ENCODE peak calls at places on chromosomes 7 and 10, in four cellular contexts. One of them, this sample, is unnamed. For H3K4me1, the result is how much of the 10 kb centered on the place peaks cover.

GRCh38 chr10:11260136-11260535 is 242.5 kb downstream of the CELF2 start:
- DNase-seq in GM23338: no peak
- DNase-seq in prostate gland: no peak
- DNase-seq in effector memory CD4-positive, alpha-beta T cell: no peak
- DNase-seq in this sample: no peak

GRCh38 chr10:98404571-98405396 is 10.2 kb downstream of the PYROXD2 start:
- DNase-seq in prostate gland: no peak
- DNase-seq in GM23338: no peak
- DNase-seq in effector memory CD4-positive, alpha-beta T cell: no peak
- DNase-seq in this sample: peak

GRCh38 chr7:25779002-25779546 is 372.9 kb upstream of the NFE2L3 start:
- DNase-seq in prostate gland: no peak
- DNase-seq in effector memory CD4-positive, alpha-beta T cell: no peak
- DNase-seq in GM23338: no peak
- DNase-seq in this sample: no peak

GRCh38 chr7:92750440-92750839 is 85.9 kb downstream of the CDK6 start:
- DNase-seq in GM23338: no peak
- DNase-seq in prostate gland: no peak
- DNase-seq in effector memory CD4-positive, alpha-beta T cell: no peak
- DNase-seq in this sample: no peak

GRCh38 chr10:21171197-21171935 is 274.3 kb upstream of the NEBL start:
- DNase-seq in prostate gland: no peak
- DNase-seq in GM23338: peak
- DNase-seq in effector memory CD4-positive, alpha-beta T cell: no peak
- DNase-seq in this sample: peak

GRCh38 chr10:43867667-43868361 is 219.1 kb upstream of the ZNF32 start:
- DNase-seq in prostate gland: no peak
- DNase-seq in effector memory CD4-positive, alpha-beta T cell: no peak
- DNase-seq in GM23338: no peak
- DNase-seq in this sample: no peak

GRCh38 chr7:22587322-22587721 is 87.3 kb upstream of the STEAP1B start:
- DNase-seq in effector memory CD4-positive, alpha-beta T cell: no peak
- DNase-seq in prostate gland: no peak
- DNase-seq in GM23338: no peak
- DNase-seq in this sample: peak

GRCh38 chr10:125028291-125028867 is 86.5 kb downstream of the ZRANB1 start:
- DNase-seq in effector memory CD4-positive, alpha-beta T cell: no peak
- DNase-seq in GM23338: no peak
- DNase-seq in prostate gland: no peak
- DNase-seq in this sample: no peak

GRCh38 chr10:10975647-10976046 is 42.0 kb upstream of the CELF2 start:
- DNase-seq in GM23338: no peak
- DNase-seq in prostate gland: no peak
- DNase-seq in effector memory CD4-positive, alpha-beta T cell: no peak
- DNase-seq in this sample: no peak

GRCh38 chr7:125355899-125356298 is 426.3 kb upstream of the POT1 start:
- DNase-seq in GM23338: no peak
- DNase-seq in effector memory CD4-positive, alpha-beta T cell: no peak
- DNase-seq in prostate gland: no peak
- DNase-seq in this sample: peak

GRCh38 chr7:75055830-75056431 is 17.7 kb downstream of the RCC1L start:
- DNase-seq in GM23338: no peak
- DNase-seq in prostate gland: no peak
- DNase-seq in effector memory CD4-positive, alpha-beta T cell: no peak
- DNase-seq in this sample: no peak

GRCh38 chr7:155882596-155882995 is 70.3 kb upstream of the SHH start:
- DNase-seq in effector memory CD4-positive, alpha-beta T cell: no peak
- DNase-seq in prostate gland: no peak
- DNase-seq in GM23338: no peak
- DNase-seq in this sample: no peak

GRCh38 chr7:75596727-75597614 is 104.9 kb downstream of the SPDYE5 start:
- DNase-seq in prostate gland: no peak
- DNase-seq in effector memory CD4-positive, alpha-beta T cell: no peak
- DNase-seq in GM23338: no peak
- DNase-seq in this sample: no peak

GRCh38 chr7:70154521-70155180 is 556.4 kb downstream of the AUTS2 start:
- DNase-seq in GM23338: no peak
- DNase-seq in prostate gland: no peak
- DNase-seq in effector memory CD4-positive, alpha-beta T cell: no peak
- DNase-seq in this sample: no peak

GRCh38 chr7:70153946-70154345 is 555.7 kb downstream of the AUTS2 start:
- DNase-seq in effector memory CD4-positive, alpha-beta T cell: no peak
- DNase-seq in prostate gland: no peak
- DNase-seq in GM23338: no peak
- DNase-seq in this sample: no peak

GRCh38 chr7:70152313-70152712 is 554.0 kb downstream of the AUTS2 start:
- DNase-seq in prostate gland: no peak
- DNase-seq in effector memory CD4-positive, alpha-beta T cell: no peak
- DNase-seq in GM23338: no peak
- DNase-seq in this sample: no peak

GRCh38 chr7:70143089-70144044 is 545.1 kb downstream of the AUTS2 start:
- DNase-seq in GM23338: no peak
- DNase-seq in prostate gland: no peak
- DNase-seq in effector memory CD4-positive, alpha-beta T cell: no peak
- DNase-seq in this sample: peak

DNA sequence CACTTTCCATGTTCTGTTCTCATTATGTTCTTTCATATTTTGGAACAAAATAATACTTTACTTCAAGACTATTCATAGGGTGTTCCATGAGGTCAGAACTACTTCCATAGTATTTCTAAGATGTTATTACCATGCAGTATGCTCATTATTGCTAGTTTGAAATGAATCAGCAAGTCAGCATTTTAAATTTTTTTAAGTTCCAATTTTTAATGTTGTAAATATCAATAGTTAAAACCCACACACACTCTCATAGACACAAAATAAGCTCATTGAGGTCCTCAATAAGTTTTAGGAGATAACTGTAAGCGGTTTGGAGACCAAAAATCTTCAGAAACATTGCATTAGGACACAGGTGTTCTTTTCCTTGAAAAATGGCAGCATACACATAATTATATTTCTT is 550.7 kb downstream of the AUTS2 start:
- DNase-seq in GM23338: no peak
- DNase-seq in effector memory CD4-positive, alpha-beta T cell: no peak
- DNase-seq in prostate gland: no peak
- DNase-seq in this sample: no peak
- H3K4me3 ChIP-seq in GM23338: no peak
- H3K4me3 ChIP-seq in effector memory CD4-positive, alpha-beta T cell: no peak
- H3K4me3 ChIP-seq in prostate gland: no peak
- H3K4me3 ChIP-seq in this sample: no peak

GRCh38 chr7:94974436-94974835 is 67.0 kb downstream of the PPP1R9A start:
- DNase-seq in GM23338: no peak
- DNase-seq in effector memory CD4-positive, alpha-beta T cell: no peak
- DNase-seq in prostate gland: no peak
- DNase-seq in this sample: no peak

GRCh38 chr7:94973844-94974243 is 66.5 kb downstream of the PPP1R9A start:
- DNase-seq in GM23338: no peak
- DNase-seq in prostate gland: no peak
- DNase-seq in effector memory CD4-positive, alpha-beta T cell: no peak
- DNase-seq in this sample: peak

GRCh38 chr7:94972296-94972695 is 64.9 kb downstream of the PPP1R9A start:
- DNase-seq in prostate gland: no peak
- DNase-seq in effector memory CD4-positive, alpha-beta T cell: no peak
- DNase-seq in GM23338: no peak
- DNase-seq in this sample: no peak

GRCh38 chr7:94971051-94971867 is 63.9 kb downstream of the PPP1R9A start:
- DNase-seq in GM23338: no peak
- DNase-seq in effector memory CD4-positive, alpha-beta T cell: no peak
- DNase-seq in prostate gland: no peak
- DNase-seq in this sample: no peak

GRCh38 chr7:94975316-94975715 is 67.9 kb downstream of the PPP1R9A start:
- DNase-seq in effector memory CD4-positive, alpha-beta T cell: no peak
- DNase-seq in GM23338: no peak
- DNase-seq in prostate gland: no peak
- DNase-seq in this sample: peak
- H3K27ac ChIP-seq in effector memory CD4-positive, alpha-beta T cell: no peak
- H3K27ac ChIP-seq in GM23338: no peak
- H3K27ac ChIP-seq in prostate gland: no peak
- H3K27ac ChIP-seq in this sample: no peak

DNA sequence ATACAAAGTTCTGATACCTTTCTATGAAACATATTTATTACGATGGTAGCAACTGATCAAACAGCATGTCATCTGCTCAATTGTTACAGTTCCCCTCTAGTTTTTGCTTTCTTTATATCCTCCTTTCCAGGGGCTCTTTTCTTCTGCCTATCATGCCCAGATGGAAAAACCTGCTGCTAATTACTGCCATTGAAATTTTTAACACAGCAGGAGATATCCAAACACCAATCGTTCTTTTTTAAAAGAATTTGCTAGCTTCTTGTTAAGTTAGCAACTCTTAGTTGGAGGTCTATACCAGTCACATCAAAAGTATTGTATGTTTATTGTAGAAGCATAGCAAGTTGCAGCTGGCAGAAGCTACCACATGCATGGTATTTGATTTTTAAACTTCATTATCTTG is 768.5 kb downstream of the NXPH1 start:
- DNase-seq in prostate gland: no peak
- DNase-seq in GM23338: peak
- DNase-seq in effector memory CD4-positive, alpha-beta T cell: no peak
- DNase-seq in this sample: no peak
- H3K4me1 ChIP-seq in prostate gland: under half
- H3K4me1 ChIP-seq in GM23338: under half
- H3K4me1 ChIP-seq in effector memory CD4-positive, alpha-beta T cell: under half
- H3K4me1 ChIP-seq in this sample: under half

GRCh38 chr10:84196083-84196482 is 1.7 kb downstream of the CDHR1 start:
- DNase-seq in GM23338: no peak
- DNase-seq in prostate gland: no peak
- DNase-seq in effector memory CD4-positive, alpha-beta T cell: no peak
- DNase-seq in this sample: no peak

GRCh38 chr10:84194424-84195043 is at the start of gene CDHR1:
- DNase-seq in prostate gland: no peak
- DNase-seq in effector memory CD4-positive, alpha-beta T cell: no peak
- DNase-seq in GM23338: peak
- DNase-seq in this sample: peak

GRCh38 chr10:84193846-84194423 is 402 bp upstream of the CDHR1 start:
- DNase-seq in effector memory CD4-positive, alpha-beta T cell: no peak
- DNase-seq in GM23338: no peak
- DNase-seq in prostate gland: no peak
- DNase-seq in this sample: no peak

GRCh38 chr10:84196941-84197340 is 2.6 kb downstream of the CDHR1 start:
- DNase-seq in effector memory CD4-positive, alpha-beta T cell: no peak
- DNase-seq in prostate gland: no peak
- DNase-seq in GM23338: no peak
- DNase-seq in this sample: no peak

GRCh38 chr10:84195044-84195830 is 900 bp downstream of the CDHR1 start:
- DNase-seq in prostate gland: no peak
- DNase-seq in effector memory CD4-positive, alpha-beta T cell: no peak
- DNase-seq in GM23338: no peak
- DNase-seq in this sample: no peak
- H3K4me3 ChIP-seq in prostate gland: peak
- H3K4me3 ChIP-seq in effector memory CD4-positive, alpha-beta T cell: peak
- H3K4me3 ChIP-seq in GM23338: peak
- H3K4me3 ChIP-seq in this sample: peak

DNA sequence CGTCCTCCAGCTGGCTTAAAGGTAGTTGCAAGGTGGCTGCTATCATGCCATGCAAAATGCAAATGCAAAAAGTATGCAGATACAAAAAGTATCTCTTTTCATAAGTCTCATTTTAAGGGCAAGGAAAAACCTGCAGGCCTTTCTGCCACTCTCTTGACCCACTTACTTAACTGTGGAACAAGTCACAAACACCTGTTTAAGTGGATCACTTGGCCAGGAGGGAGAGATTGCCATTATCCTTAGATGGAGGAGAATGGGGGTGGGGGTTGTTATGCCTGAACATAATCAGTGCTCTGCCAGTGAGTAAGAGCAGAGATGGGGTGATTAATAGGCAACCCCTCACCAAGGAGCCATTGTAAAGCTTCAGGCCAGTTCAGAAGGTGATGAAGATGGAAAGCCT is 25.1 kb upstream of the HERPUD2 start:
- DNase-seq in GM23338: no peak
- DNase-seq in effector memory CD4-positive, alpha-beta T cell: no peak
- DNase-seq in prostate gland: no peak
- DNase-seq in this sample: no peak
- H3K27ac ChIP-seq in GM23338: no peak
- H3K27ac ChIP-seq in effector memory CD4-positive, alpha-beta T cell: no peak
- H3K27ac ChIP-seq in prostate gland: no peak
- H3K27ac ChIP-seq in this sample: no peak

DNA sequence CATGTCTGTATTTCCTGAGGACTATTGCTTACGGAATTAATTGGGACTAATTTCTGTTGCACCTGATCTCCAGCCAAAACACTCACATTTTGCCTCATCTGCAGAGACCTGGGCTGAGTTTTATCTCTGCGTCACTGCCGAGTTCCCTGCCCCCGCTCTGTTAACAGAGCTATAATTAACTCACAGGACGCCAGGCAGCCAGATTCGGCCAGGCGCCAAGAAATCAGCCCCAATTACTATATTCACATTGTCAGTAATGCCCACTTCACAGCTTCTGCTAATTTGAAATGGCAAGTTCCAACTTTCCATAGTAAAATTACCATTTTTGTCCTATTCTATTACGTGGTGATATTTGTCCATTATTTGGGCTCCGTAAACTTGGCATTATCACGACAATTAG is 130.5 kb downstream of the CUX1 start:
- DNase-seq in effector memory CD4-positive, alpha-beta T cell: no peak
- DNase-seq in prostate gland: no peak
- DNase-seq in GM23338: peak
- DNase-seq in this sample: peak
- H3K4me1 ChIP-seq in effector memory CD4-positive, alpha-beta T cell: under half
- H3K4me1 ChIP-seq in prostate gland: under half
- H3K4me1 ChIP-seq in GM23338: under half
- H3K4me1 ChIP-seq in this sample: under half